ENCODE peak calls at places on chromosomes 4 and X, in nine cellular contexts. T is CD8-positive, alpha-beta memory T cell; V is heart right ventricle; O is GM12878; E is naive thymus-derived CD4-positive, alpha-beta T cell; W is breast epithelium; J is aorta; B is hepatocyte; I is Peyer's patch. C is an unnamed sample. For H3K27me3 and H3K4me1, the result is how much of the 10 kb centered on the place peaks cover.

GRCh38 chr4:104616401-104616820 is 121.7 kb upstream of the CXXC4 start:
- DNase-seq in I (no peak), T (no peak), V (peak), O (no peak), B (peak), J (no peak), E (no peak), W (no peak), C (no peak)

GRCh38 chr4:4356106-4357041 is 30.5 kb upstream of the NSG1 start:
- DNase-seq in O (no peak), I (no peak), T (no peak), E (no peak), J (peak), V (no peak), W (no peak), B (no peak), C (no peak)

GRCh38 chr4:142411993-142412392 is 434.1 kb downstream of the INPP4B start:
- DNase-seq in I (no peak), J (no peak), T (no peak), W (no peak), E (no peak), B (no peak), O (no peak), V (no peak), C (no peak)

GRCh38 chrX:63012574-63012973 is 338.6 kb downstream of the SPIN4 start:
- DNase-seq in J (no peak), I (no peak), T (no peak), V (no peak), E (no peak), B (no peak), W (no peak), O (no peak), C (no peak)

GRCh38 chr4:110306363-110306762 is 107.9 kb upstream of the ELOVL6 start:
- DNase-seq in W (no peak), I (no peak), T (no peak), E (no peak), J (no peak), O (no peak), B (no peak), V (no peak), C (no peak)

GRCh38 chr4:124105212-124105611 is 607.3 kb downstream of the ANKRD50 start:
- DNase-seq in O (no peak), B (no peak), T (no peak), W (no peak), I (no peak), V (no peak), E (no peak), J (no peak), C (no peak)

GRCh38 chr4:24488399-24489164 is 95.8 kb downstream of the DHX15 start:
- DNase-seq in T (no peak), O (peak), E (peak), J (peak), W (peak), I (peak), B (peak), V (peak), C (no peak)

GRCh38 chrX:135688137-135688536 is 25.3 kb upstream of the CT45A1 start:
- DNase-seq in B (no peak), T (no peak), E (no peak), I (no peak), W (no peak), J (no peak), V (no peak), O (no peak), C (no peak)

GRCh38 chr4:127967141-127967775 is 2.1 kb downstream of the ABHD18 start:
- DNase-seq in W (no peak), O (no peak), E (no peak), T (no peak), V (no peak), J (no peak), I (no peak), B (no peak), C (no peak)

GRCh38 chrX:133335027-133335426 is 80.3 kb downstream of the GPC4 start:
- DNase-seq in E (no peak), J (no peak), T (no peak), B (peak), V (no peak), I (no peak), O (no peak), W (no peak), C (no peak)

GRCh38 chrX:135740683-135741149 is 27.3 kb downstream of the CT45A3 start:
- DNase-seq in O (no peak), T (no peak), I (no peak), V (no peak), E (peak), J (peak), B (no peak), W (no peak), C (no peak)

GRCh38 chr4:13430834-13431568 is 53.1 kb downstream of the RAB28 start:
- DNase-seq in W (no peak), V (no peak), J (peak), B (no peak), E (no peak), T (no peak), I (no peak), O (no peak), C (no peak)

GRCh38 chrX:67717571-67717970 is 173.8 kb downstream of the AR start:
- DNase-seq in J (no peak), W (no peak), E (no peak), I (no peak), V (no peak), T (no peak), O (no peak), B (no peak), C (no peak)

GRCh38 chr4:75973770-75974169 is 17.0 kb downstream of the SDAD1 start:
- DNase-seq in T (no peak), V (no peak), J (no peak), I (no peak), B (no peak), W (no peak), O (no peak), E (no peak), C (no peak)

GRCh38 chr4:186881521-186882220 is 158.0 kb upstream of the FAT1 start:
- DNase-seq in J (no peak), I (no peak), O (no peak), W (no peak), V (no peak), T (no peak), B (peak), E (no peak), C (no peak)

GRCh38 chr4:167787231-167787630 is 305.1 kb upstream of the ANXA10 start:
- DNase-seq in B (no peak), O (no peak), E (no peak), V (no peak), T (no peak), J (no peak), I (no peak), W (no peak), C (no peak)

GRCh38 chr4:658681-659667 is 15.1 kb downstream of the ATP5ME start:
- DNase-seq in O (no peak), B (no peak), T (no peak), I (no peak), J (peak), V (no peak), W (no peak), E (no peak), C (no peak)

GRCh38 chr4:184409911-184410692 is 64.2 kb downstream of the IRF2 start:
- DNase-seq in I (no peak), V (no peak), E (peak), O (no peak), B (no peak), W (no peak), J (no peak), T (peak), C (peak)
- H3K4me3 ChIP-seq in I (no peak), V (no peak), E (no peak), O (no peak), B (no peak), W (no peak), J (no peak), T (no peak), C (no peak)

GRCh38 chrX:136879001-136879667 is 1.4 kb downstream of the RBMX start:
- DNase-seq in E (no peak), W (no peak), J (no peak), T (peak), O (no peak), I (no peak), V (no peak), B (no peak), C (no peak)

GRCh38 chrX:136880452-136881013 is at the start of gene RBMX:
- DNase-seq in E (peak), J (peak), I (peak), V (peak), O (peak), T (peak), B (peak), W (peak), C (peak)

GRCh38 chrX:136880003-136880451 is 498 bp downstream of the RBMX start:
- DNase-seq in W (no peak), E (no peak), V (peak), I (peak), J (no peak), O (no peak), B (no peak), T (peak), C (peak)

GRCh38 chrX:136878423-136878822 is 2.1 kb downstream of the RBMX start:
- DNase-seq in J (no peak), V (no peak), B (no peak), W (no peak), E (no peak), O (no peak), T (no peak), I (no peak), C (no peak)
- H3K27me3 ChIP-seq in J (under half), V (under half), B (under half), W (under half), E (under half), O (under half), T (under half), I (under half), C (under half)

DNA sequence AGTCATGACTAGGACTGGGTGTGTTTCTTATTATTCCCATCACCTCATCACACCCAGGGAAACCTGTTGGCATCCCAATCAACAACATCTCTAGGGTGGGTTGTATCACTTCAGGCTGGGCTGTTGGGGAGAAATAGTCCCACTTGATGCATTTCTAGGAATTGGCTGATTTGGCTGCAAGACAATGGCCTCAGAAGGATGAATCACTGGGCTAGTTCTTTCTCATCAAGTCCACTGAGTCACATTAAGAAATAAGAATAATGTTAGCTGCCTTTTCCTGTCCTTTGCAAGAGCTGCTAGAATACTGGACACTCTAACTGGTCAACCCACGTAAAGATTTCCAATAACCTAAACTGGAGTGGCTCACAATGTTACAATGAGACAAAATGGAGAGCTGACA is 104.2 kb downstream of the CHRDL1 start:
- DNase-seq in W (no peak), O (no peak), J (no peak), V (no peak), T (no peak), B (no peak), E (no peak), I (no peak), C (no peak)
- H3K4me1 ChIP-seq in W (under half), O (under half), J (under half), V (under half), T (under half), B (under half), E (under half), I (under half), C (under half)

DNA sequence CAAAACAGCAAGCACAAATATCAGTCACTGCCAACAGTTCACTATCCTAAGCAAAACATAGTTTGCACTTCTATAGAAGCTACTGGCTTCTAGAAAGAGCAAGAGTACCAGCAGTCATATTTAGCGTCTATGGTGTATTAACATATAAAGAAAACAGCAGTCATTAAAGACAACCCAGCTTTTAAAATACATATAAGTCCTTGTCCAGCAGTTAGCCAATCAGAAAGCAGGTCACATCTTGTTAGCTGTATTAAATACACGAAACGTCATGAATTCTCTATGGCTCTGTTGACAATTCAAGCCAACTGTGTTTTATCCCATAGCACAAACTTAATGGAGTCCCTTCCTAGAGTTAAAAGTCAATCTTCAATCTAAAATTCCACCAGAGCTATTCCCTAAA is 1.6 kb downstream of the LDB2 start:
- DNase-seq in W (no peak), T (no peak), B (peak), I (no peak), E (no peak), O (no peak), J (no peak), V (no peak), C (no peak)
- H3K4me3 ChIP-seq in W (peak), T (no peak), B (peak), I (peak), E (no peak), O (no peak), J (no peak), V (peak), C (no peak)

C was measured in effector memory CD4-positive, alpha-beta T cell.